ENCODE peak calls at places on chromosomes 1 and 21, in five cellular contexts. X is heart right ventricle, P is esophagus squamous epithelium, L is IMR-90, V is heart left ventricle. E is an unnamed sample.

GRCh38 chr1:196074182-196074581 is 534.1 kb downstream of the KCNT2 start:
- DNase-seq in X (no peak), P (no peak), L (no peak), V (no peak), E (no peak)

GRCh38 chr1:180614746-180615145 is 17.1 kb upstream of the XPR1 start:
- DNase-seq in X (no peak), V (no peak), L (peak; percentile 65), P (no peak), E (no peak)

GRCh38 chr21:42609806-42610205 is 43.6 kb upstream of the PDE9A start:
- DNase-seq in L (no peak), X (no peak), P (no peak), V (no peak), E (peak; percentile 45)

GRCh38 chr1:5798151-5798730 is 194.0 kb downstream of the NPHP4 start:
- DNase-seq in X (no peak), L (no peak), V (no peak), P (no peak), E (no peak)

GRCh38 chr1:231522038-231522437 is 6.4 kb upstream of the TSNAX start:
- DNase-seq in X (no peak), V (no peak), L (no peak), P (no peak), E (no peak)

GRCh38 chr1:197101920-197102319 is 34.9 kb upstream of the F13B start:
- DNase-seq in P (no peak), V (no peak), L (no peak), X (no peak), E (no peak)

GRCh38 chr1:70819231-70819630 is 228.4 kb downstream of the PTGER3 start:
- DNase-seq in L (no peak), X (no peak), V (no peak), P (no peak), E (no peak)

GRCh38 chr1:108704501-108704900 is 8.2 kb upstream of the FNDC7 start:
- DNase-seq in P (no peak), X (no peak), V (no peak), L (peak; percentile 81), E (no peak)

GRCh38 chr1:111191496-111191895 is 8.9 kb downstream of the DENND2D start:
- DNase-seq in L (peak; percentile 89), V (no peak), P (no peak), X (no peak), E (no peak)
- H3K4me1 ChIP-seq in L (peaks cover 35% of the 10 kb centered on the region), V (peaks cover 17% of the 10 kb centered on the region), P (peaks cover 29% of the 10 kb centered on the region), X (peaks cover 69% of the 10 kb centered on the region), E (peaks cover 38% of the 10 kb centered on the region)

GRCh38 chr1:67690018-67690363 is 5.0 kb downstream of the GADD45A start:
- DNase-seq in L (no peak), V (no peak), P (no peak), X (no peak), E (no peak)
- H3K27me3 ChIP-seq in L (no peaks in the 10 kb centered on the region), V (no peaks in the 10 kb centered on the region), P (no peaks in the 10 kb centered on the region), X (no peaks in the 10 kb centered on the region), E (no peaks in the 10 kb centered on the region)

DNA sequence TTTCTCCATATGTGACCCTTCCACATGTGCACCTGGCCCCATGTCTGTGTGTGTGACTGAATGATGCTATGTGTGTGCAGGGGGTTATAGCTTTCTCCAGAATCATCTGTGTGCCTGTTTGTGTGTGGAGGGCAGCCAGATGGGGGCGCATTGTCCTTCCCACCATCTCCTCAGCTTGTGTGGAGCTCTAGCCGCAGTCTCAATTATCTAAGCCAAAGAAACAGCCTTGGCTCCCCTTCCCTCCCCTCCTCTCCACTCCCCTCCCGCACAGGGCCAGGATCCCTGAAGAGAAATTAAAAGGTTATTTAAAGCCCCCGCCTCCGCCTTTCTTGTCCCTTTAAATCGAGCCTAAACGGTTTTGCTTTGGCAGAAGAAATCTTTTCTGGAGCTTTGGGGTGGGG is 1.8 kb upstream of the DMBX1 start:
- DNase-seq in L (no peak), V (no peak), X (no peak), P (no peak), E (no peak)
- TF ChIP-seq CTCF in L (peak; percentile 26), V (no peak), X (no peak), P (no peak), E (no peak)

GRCh38 chr1:223711838-223712183 is 528 bp upstream of the CAPN2 start:
- DNase-seq in L (no peak), X (no peak), V (no peak), P (no peak), E (no peak)

GRCh38 chr1:223710179-223711133 is 1.9 kb upstream of the CAPN2 start:
- DNase-seq in X (no peak), V (no peak), L (no peak), P (no peak), E (peak; percentile 79)

GRCh38 chr1:223712184-223712855 is at the start of gene CAPN2:
- DNase-seq in L (peak; percentile 86), X (peak; percentile 89), V (peak; percentile 86), P (no peak), E (peak; percentile 91)

GRCh38 chr1:223709598-223709997 is 2.7 kb upstream of the CAPN2 start:
- DNase-seq in X (no peak), V (no peak), P (no peak), L (peak; percentile 67), E (no peak)

GRCh38 chr1:223711173-223711572 is 1.2 kb upstream of the CAPN2 start:
- DNase-seq in X (no peak), V (no peak), L (peak; percentile 60), P (no peak), E (no peak)
- H3K4me1 ChIP-seq in X (peaks cover 80% of the 10 kb centered on the region), V (peaks cover 75% of the 10 kb centered on the region), L (peaks cover 28% of the 10 kb centered on the region), P (peaks cover 52% of the 10 kb centered on the region), E (peaks cover 82% of the 10 kb centered on the region)

GRCh38 chr1:91925644-91926330 is 23.4 kb upstream of the BRDT start:
- DNase-seq in L (no peak), V (no peak), P (no peak), X (no peak), E (no peak)
- H3K27me3 ChIP-seq in L (no peaks in the 10 kb centered on the region), V (no peaks in the 10 kb centered on the region), P (no peaks in the 10 kb centered on the region), X (no peaks in the 10 kb centered on the region), E (no peaks in the 10 kb centered on the region)

GRCh38 chr21:46457801-46458314 is 833 bp upstream of the DIP2A start:
- DNase-seq in L (peak; percentile 40), X (peak; percentile 53), P (no peak), V (peak; percentile 44), E (peak; percentile 51)

GRCh38 chr21:46459024-46459355 is 299 bp downstream of the DIP2A start:
- DNase-seq in X (no peak), L (no peak), V (no peak), P (no peak), E (no peak)

GRCh38 chr21:46459356-46460112 is 843 bp downstream of the DIP2A start:
- DNase-seq in P (no peak), V (peak; percentile 41), L (peak; percentile 35), X (peak; percentile 43), E (no peak)

GRCh38 chr21:46456750-46457149 is 1.9 kb upstream of the DIP2A start:
- DNase-seq in L (no peak), X (no peak), P (no peak), V (no peak), E (peak; percentile 17)

GRCh38 chr21:46458315-46459023 is at the start of gene DIP2A:
- DNase-seq in L (peak; percentile 95), P (peak; percentile 61), V (peak; percentile 96), X (peak; percentile 96), E (peak; percentile 98)
- TF ChIP-seq CTCF in L (no peak), P (peak; percentile 18), V (no peak), X (no peak), E (no peak)

E was measured in Caco-2.